ENCODE peak calls at places on chromosome 22, in ten cellular contexts. T is dorsolateral prefrontal cortex; D is psoas muscle; E is kidney; X is CD8-positive, alpha-beta T cell; K is heart right ventricle; M is transverse colon; C is spleen; U is upper lobe of left lung; Z is neural progenitor cell. B is an unnamed sample.

GRCh38 chr22:46525681-46526483 is 11.5 kb downstream of the CELSR1 start:
- DNase-seq in X (no peak), E (peak), T (no peak), U (peak), Z (no peak), D (no peak), K (no peak), M (no peak), C (no peak), B (no peak)

GRCh38 chr22:24975125-24975640 is 22.7 kb downstream of the KIAA1671 start:
- DNase-seq in K (no peak), D (no peak), T (no peak), U (no peak), M (no peak), E (no peak), X (no peak), Z (no peak), C (no peak), B (no peak)

GRCh38 chr22:24894220-24894975 is 52.1 kb downstream of the LHFPL7 start:
- DNase-seq in X (no peak), E (peak), C (no peak), K (peak), U (no peak), Z (no peak), M (peak), T (no peak), D (peak), B (peak)

GRCh38 chr22:31123292-31123602 is 481 bp downstream of the INPP5J start:
- DNase-seq in U (no peak), D (peak), K (no peak), C (no peak), M (no peak), T (no peak), E (no peak), Z (no peak), X (no peak), B (no peak)

GRCh38 chr22:49589811-49590210 is 237.9 kb downstream of the BRD1 start:
- DNase-seq in X (no peak), C (no peak), D (no peak), T (no peak), U (peak), M (no peak), K (no peak), E (peak), Z (no peak), B (no peak)

GRCh38 chr22:34669001-34669400 is 397.0 kb upstream of the ISX start:
- DNase-seq in C (no peak), M (no peak), U (no peak), T (no peak), E (no peak), Z (no peak), K (no peak), D (no peak), X (no peak), B (no peak)

GRCh38 chr22:17962168-17962567 is 62.2 kb downstream of the MICAL3 start:
- DNase-seq in T (no peak), X (no peak), D (no peak), U (peak), E (no peak), K (no peak), Z (no peak), C (no peak), M (no peak), B (no peak)

GRCh38 chr22:49849161-49850020 is 4.3 kb upstream of the ZBED4 start:
- DNase-seq in U (peak), Z (no peak), M (no peak), D (no peak), C (peak), K (no peak), X (no peak), E (peak), T (peak), B (no peak)

GRCh38 chr22:33605686-33606085 is 314.6 kb downstream of the LARGE1 start:
- DNase-seq in U (no peak), X (no peak), T (no peak), M (no peak), Z (peak), K (no peak), D (no peak), C (no peak), E (no peak), B (no peak)

GRCh38 chr22:44909241-44909640 is 100.6 kb downstream of the PHF21B start:
- DNase-seq in X (no peak), U (no peak), C (peak), E (no peak), D (no peak), M (no peak), Z (no peak), T (no peak), K (no peak), B (no peak)

GRCh38 chr22:49052560-49052959 is 775.1 kb downstream of the BRD1 start:
- DNase-seq in C (no peak), X (no peak), U (no peak), Z (no peak), M (no peak), T (no peak), D (no peak), E (no peak), K (no peak), B (no peak)

GRCh38 chr22:49291169-49291568 is 536.5 kb downstream of the BRD1 start:
- DNase-seq in T (no peak), E (no peak), D (no peak), C (peak), M (no peak), X (no peak), Z (no peak), U (no peak), K (no peak), B (no peak)

GRCh38 chr22:38843716-38844660 is at the start of gene NPTXR:
- DNase-seq in Z (peak), K (peak), D (peak), U (peak), M (peak), T (peak), C (no peak), X (peak), E (no peak), B (no peak)

GRCh38 chr22:49828599-49828965 is 909 bp upstream of the BRD1 start:
- DNase-seq in Z (no peak), U (peak), E (peak), D (peak), C (peak), T (no peak), K (no peak), X (no peak), M (no peak), B (no peak)

GRCh38 chr22:22673628-22674027 is 29.2 kb downstream of the GGTLC2 start:
- DNase-seq in K (no peak), Z (no peak), M (no peak), X (no peak), T (no peak), D (no peak), U (no peak), C (no peak), E (no peak), B (no peak)

GRCh38 chr22:23675502-23676415 is 15.1 kb upstream of the RGL4 start:
- DNase-seq in K (peak), U (no peak), T (peak), C (peak), M (peak), X (no peak), E (peak), D (peak), Z (no peak), B (no peak)

GRCh38 chr22:38681784-38682335 is at the start of gene TOMM22:
- DNase-seq in K (peak), U (peak), D (peak), M (peak), X (peak), E (peak), T (peak), C (peak), Z (peak), B (peak)

GRCh38 chr22:38868286-38868721 is 3.7 kb downstream of the CBX6 start:
- DNase-seq in U (no peak), Z (no peak), C (no peak), T (no peak), D (no peak), X (no peak), E (no peak), M (no peak), K (no peak), B (no peak)

GRCh38 chr22:49588739-49589138 is 238.9 kb downstream of the BRD1 start:
- DNase-seq in C (peak), X (no peak), K (no peak), M (no peak), D (no peak), U (peak), Z (no peak), T (no peak), E (peak), B (no peak)

GRCh38 chr22:32628626-32629587 is 154.3 kb downstream of the FBXO7 start:
- DNase-seq in X (no peak), U (no peak), T (no peak), E (no peak), K (no peak), M (no peak), C (no peak), D (no peak), Z (no peak), B (no peak)

GRCh38 chr22:31870890-31871289 is 73.4 kb upstream of the YWHAH start:
- DNase-seq in D (no peak), C (no peak), K (no peak), X (no peak), T (peak), U (no peak), M (peak), E (no peak), Z (no peak), B (no peak)

GRCh38 chr22:23548501-23549197 is 31.4 kb downstream of the IGLL1 start:
- DNase-seq in U (no peak), K (no peak), T (peak), C (peak), Z (no peak), E (no peak), X (no peak), M (no peak), D (no peak), B (no peak)

GRCh38 chr22:25780673-25781072 is 38.7 kb downstream of the MYO18B start:
- DNase-seq in X (no peak), D (no peak), M (no peak), K (no peak), Z (no peak), U (no peak), C (no peak), E (no peak), T (no peak), B (no peak)

GRCh38 chr22:49349181-49349835 is 478.4 kb downstream of the BRD1 start:
- DNase-seq in E (peak), K (no peak), T (peak), M (no peak), Z (no peak), U (no peak), X (no peak), C (peak), D (peak), B (no peak)

GRCh38 chr22:30202531-30203006 is 44.0 kb downstream of the LIF start:
- DNase-seq in T (peak), E (no peak), U (no peak), Z (peak), C (no peak), X (no peak), M (peak), K (no peak), D (no peak), B (no peak)

GRCh38 chr22:50047346-50047745 is 10.8 kb downstream of the TTLL8 start:
- DNase-seq in D (no peak), Z (no peak), E (peak), M (no peak), X (no peak), T (no peak), U (no peak), C (no peak), K (no peak), B (no peak)

GRCh38 chr22:25709758-25710157 is 32.2 kb upstream of the MYO18B start:
- DNase-seq in K (no peak), T (no peak), C (no peak), U (no peak), D (no peak), M (no peak), X (no peak), Z (no peak), E (no peak), B (no peak)

GRCh38 chr22:49083607-49084006 is 744.1 kb downstream of the BRD1 start:
- DNase-seq in C (no peak), D (peak), M (no peak), Z (no peak), E (peak), U (no peak), X (no peak), T (no peak), K (no peak), B (no peak)

GRCh38 chr22:23829845-23830372 is 8.9 kb downstream of the DERL3 start:
- DNase-seq in T (no peak), K (no peak), E (peak), Z (no peak), C (no peak), X (no peak), D (no peak), U (no peak), M (no peak), B (no peak)

GRCh38 chr22:23392420-23393121 is 187.5 kb downstream of the IGLL1 start:
- DNase-seq in K (no peak), M (no peak), D (no peak), T (no peak), U (peak), E (no peak), Z (no peak), X (no peak), C (peak), B (no peak)

GRCh38 chr22:35958334-35958733 is 70.3 kb downstream of the RBFOX2 start:
- DNase-seq in U (no peak), Z (no peak), D (no peak), C (no peak), M (no peak), X (no peak), K (no peak), T (no peak), E (no peak), B (no peak)

GRCh38 chr22:45125198-45125597 is 38.5 kb upstream of the NUP50 start:
- DNase-seq in K (no peak), C (no peak), M (no peak), U (no peak), X (no peak), Z (peak), D (no peak), E (no peak), T (no peak), B (no peak)

GRCh38 chr22:30752771-30753170 is 58.1 kb downstream of the OSBP2 start:
- DNase-seq in K (no peak), C (no peak), X (no peak), M (no peak), E (no peak), T (no peak), D (no peak), U (no peak), Z (no peak), B (no peak)

GRCh38 chr22:50739279-50739691 is 1.3 kb downstream of the ACR start:
- DNase-seq in X (no peak), U (no peak), T (no peak), K (no peak), M (no peak), D (peak), Z (no peak), E (peak), C (peak), B (peak)

DNA sequence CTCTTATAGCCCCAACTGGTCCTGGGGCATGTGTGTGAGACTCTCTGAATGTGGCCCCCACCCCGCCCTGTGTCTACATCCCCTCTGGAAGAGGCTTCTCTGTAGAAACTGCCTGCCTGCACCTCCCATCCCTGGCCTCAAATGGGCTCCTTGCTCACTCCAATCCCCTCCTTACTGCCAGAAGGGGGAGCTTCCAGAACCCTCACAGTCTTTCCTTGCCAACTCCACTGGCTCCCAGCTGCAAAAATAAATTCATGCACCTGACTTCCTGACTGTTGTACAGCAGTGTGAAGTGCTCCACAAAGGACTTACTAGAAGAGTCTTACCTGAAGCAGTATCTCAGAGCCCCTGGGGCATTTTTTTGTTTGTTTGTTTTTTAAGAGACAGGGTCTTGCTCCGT is 15.2 kb upstream of the SERPIND1 start:
- DNase-seq in X (no peak), U (no peak), D (no peak), T (no peak), Z (peak), M (no peak), C (no peak), E (no peak), K (no peak), B (no peak)
- TF ChIP-seq CTCF in X (no peak), U (no peak), D (no peak), T (no peak), Z (peak), M (no peak), C (no peak), E (no peak), K (no peak), B (no peak)

DNA sequence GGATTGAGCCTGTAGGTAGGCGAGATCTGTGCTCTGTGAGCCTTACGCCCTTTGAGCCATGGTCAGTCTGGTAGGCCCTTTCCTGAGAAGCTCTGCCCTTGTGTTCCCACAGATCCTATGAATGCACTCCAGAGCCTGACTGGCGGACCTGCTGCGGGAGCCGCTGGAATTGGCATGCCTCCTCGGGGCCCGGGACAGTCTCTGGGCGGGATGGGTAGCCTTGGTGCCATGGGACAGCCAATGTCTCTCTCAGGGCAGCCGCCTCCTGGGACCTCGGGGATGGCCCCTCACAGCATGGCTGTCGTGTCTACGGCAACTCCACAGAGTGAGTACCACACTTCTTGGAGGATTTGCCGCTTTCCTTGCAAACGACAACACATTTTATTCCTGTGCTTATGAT is 47.4 kb downstream of the MED15 start:
- DNase-seq in U (no peak), Z (no peak), D (peak), K (no peak), T (peak), E (no peak), M (no peak), X (no peak), C (peak), B (no peak)
- H3K4me3 ChIP-seq in U (no peak), Z (no peak), D (no peak), K (no peak), T (no peak), E (no peak), M (no peak), X (no peak), C (no peak), B (no peak)

GRCh38 chr22:19105867-19106802 is 16.1 kb downstream of the DGCR2 start:
- DNase-seq in T (no peak), Z (peak), M (no peak), D (no peak), K (no peak), E (no peak), C (no peak), U (no peak), X (peak), B (no peak)

GRCh38 chr22:19107730-19108074 is 14.5 kb downstream of the DGCR2 start:
- DNase-seq in D (no peak), T (no peak), U (no peak), E (no peak), M (no peak), C (no peak), Z (no peak), K (no peak), X (no peak), B (no peak)

GRCh38 chr22:19105456-19105855 is 16.8 kb downstream of the DGCR2 start:
- DNase-seq in U (no peak), T (no peak), D (peak), C (no peak), Z (no peak), E (no peak), X (no peak), M (no peak), K (no peak), B (no peak)

GRCh38 chr22:19106886-19107729 is 15.1 kb downstream of the DGCR2 start:
- DNase-seq in E (no peak), T (no peak), K (no peak), Z (no peak), D (no peak), C (no peak), M (no peak), X (no peak), U (no peak), B (no peak)

GRCh38 chr22:19103881-19104821 is 18.1 kb downstream of the DGCR2 start:
- DNase-seq in Z (no peak), X (no peak), U (no peak), D (peak), E (no peak), M (no peak), C (no peak), K (no peak), T (peak), B (no peak)
- H3K27ac ChIP-seq in Z (no peak), X (no peak), U (no peak), D (peak), E (no peak), M (no peak), C (no peak), K (no peak), T (peak), B (no peak)

GRCh38 chr22:27406389-27406861 is 395.1 kb downstream of the MN1 start:
- DNase-seq in D (no peak), C (no peak), K (no peak), E (no peak), X (no peak), T (no peak), M (no peak), Z (no peak), U (no peak), B (no peak)

GRCh38 chr22:27405672-27406388 is 395.7 kb downstream of the MN1 start:
- DNase-seq in C (no peak), U (no peak), K (peak), D (peak), Z (peak), T (peak), X (no peak), M (peak), E (no peak), B (peak)

GRCh38 chr22:27408068-27408467 is 393.5 kb downstream of the MN1 start:
- DNase-seq in X (no peak), E (no peak), K (no peak), D (no peak), U (no peak), M (no peak), Z (no peak), C (no peak), T (no peak), B (no peak)

GRCh38 chr22:27407369-27407985 is 394.1 kb downstream of the MN1 start:
- DNase-seq in Z (no peak), T (no peak), D (no peak), U (peak), M (no peak), X (no peak), E (no peak), C (no peak), K (no peak), B (no peak)

GRCh38 chr22:27409299-27409698 is 392.3 kb downstream of the MN1 start:
- DNase-seq in Z (no peak), E (no peak), K (no peak), U (no peak), T (no peak), M (no peak), C (no peak), X (no peak), D (no peak), B (no peak)
- TF ChIP-seq CTCF in Z (no peak), E (no peak), K (no peak), U (no peak), T (no peak), M (no peak), C (no peak), X (no peak), D (no peak), B (no peak)

GRCh38 chr22:37229012-37229804 is 14.9 kb downstream of the RAC2 start:
- DNase-seq in C (peak), D (no peak), X (no peak), T (no peak), U (no peak), K (no peak), Z (no peak), E (no peak), M (no peak), B (no peak)
- H3K4me3 ChIP-seq in C (peak), D (no peak), X (peak), T (no peak), U (no peak), K (no peak), Z (no peak), E (no peak), M (no peak), B (no peak)

GRCh38 chr22:41781508-41781906 is 19.0 kb upstream of the CCDC134 start:
- DNase-seq in M (no peak), X (peak), K (no peak), D (no peak), U (no peak), Z (no peak), C (no peak), T (no peak), E (no peak), B (no peak)

GRCh38 chr22:41780714-41781507 is 19.6 kb upstream of the CCDC134 start:
- DNase-seq in U (no peak), K (peak), C (peak), T (peak), Z (no peak), E (peak), D (peak), M (peak), X (peak), B (peak)

GRCh38 chr22:41782316-41782715 is 18.2 kb upstream of the CCDC134 start:
- DNase-seq in C (no peak), U (no peak), Z (no peak), D (no peak), K (no peak), E (no peak), X (peak), T (no peak), M (peak), B (no peak)

GRCh38 chr22:41779889-41780505 is 20.5 kb upstream of the CCDC134 start:
- DNase-seq in E (no peak), D (no peak), K (no peak), T (no peak), X (no peak), Z (no peak), M (no peak), C (peak), U (no peak), B (no peak)

DNA sequence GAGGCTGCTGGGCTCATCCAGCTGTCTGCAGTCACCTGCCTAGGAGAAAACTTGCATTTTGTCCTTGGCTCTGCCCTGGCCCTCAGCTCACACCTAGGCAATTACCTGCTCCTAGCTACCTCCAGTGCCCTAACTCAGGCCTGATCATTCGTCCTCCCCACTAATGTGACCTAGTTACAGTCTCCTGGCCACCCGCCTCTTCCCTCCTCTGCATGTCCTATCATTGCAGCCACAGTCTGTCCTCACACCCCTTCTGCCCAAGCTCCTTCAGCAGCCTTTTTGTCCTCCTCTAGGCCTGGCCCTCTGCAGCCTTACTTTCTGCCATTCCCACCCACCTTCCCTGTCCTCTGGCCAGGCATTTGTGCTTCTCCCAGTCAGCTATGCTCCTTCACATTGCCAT is 17.7 kb upstream of the CCDC134 start:
- DNase-seq in T (no peak), Z (no peak), M (no peak), K (no peak), E (no peak), U (no peak), C (no peak), X (no peak), D (no peak), B (no peak)
- H3K27ac ChIP-seq in T (no peak), Z (no peak), M (no peak), K (no peak), E (no peak), U (no peak), C (peak), X (peak), D (no peak), B (no peak)